ENCODE peak calls at places on chromosomes 6 and 20, in nine cellular contexts. One of them, this sample, is unnamed.

GRCh38 chr6:117600008-117600743 is 2.1 kb downstream of the GOPC start:
- DNase-seq in Peyer's patch: no peak
- DNase-seq in epithelial cell of esophagus: peak; percentile 38
- DNase-seq in LHCN-M2: no peak
- DNase-seq in A549: peak; percentile 17
- DNase-seq in midbrain: no peak
- DNase-seq in T-helper 1 cell: no peak
- DNase-seq in ascending aorta: no peak
- DNase-seq in RPMI7951: peak; percentile 41
- DNase-seq in this sample: no peak

GRCh38 chr6:50128420-50129005 is 78.8 kb upstream of the DEFB112 start:
- DNase-seq in Peyer's patch: no peak
- DNase-seq in epithelial cell of esophagus: peak; percentile 19
- DNase-seq in LHCN-M2: peak; percentile 30
- DNase-seq in A549: peak; percentile 1
- DNase-seq in midbrain: peak; percentile 3
- DNase-seq in T-helper 1 cell: no peak
- DNase-seq in ascending aorta: no peak
- DNase-seq in RPMI7951: peak; percentile 4
- DNase-seq in this sample: no peak

GRCh38 chr20:51127713-51128112 is 104.8 kb upstream of the KCNG1 start:
- DNase-seq in Peyer's patch: no peak
- DNase-seq in epithelial cell of esophagus: no peak
- DNase-seq in LHCN-M2: no peak
- DNase-seq in A549: no peak
- DNase-seq in midbrain: no peak
- DNase-seq in T-helper 1 cell: no peak
- DNase-seq in ascending aorta: no peak
- DNase-seq in RPMI7951: no peak
- DNase-seq in this sample: no peak

GRCh38 chr6:43254138-43254817 is 11.0 kb downstream of the TTBK1 start:
- DNase-seq in Peyer's patch: no peak
- DNase-seq in epithelial cell of esophagus: peak; percentile 35
- DNase-seq in LHCN-M2: no peak
- DNase-seq in A549: no peak
- DNase-seq in midbrain: no peak
- DNase-seq in T-helper 1 cell: no peak
- DNase-seq in ascending aorta: no peak
- DNase-seq in RPMI7951: no peak
- DNase-seq in this sample: no peak

GRCh38 chr20:9334866-9335265 is 179.5 kb upstream of the LAMP5 start:
- DNase-seq in Peyer's patch: no peak
- DNase-seq in epithelial cell of esophagus: no peak
- DNase-seq in LHCN-M2: no peak
- DNase-seq in A549: no peak
- DNase-seq in midbrain: no peak
- DNase-seq in T-helper 1 cell: no peak
- DNase-seq in ascending aorta: no peak
- DNase-seq in RPMI7951: no peak
- DNase-seq in this sample: no peak

GRCh38 chr20:45444050-45444449 is 25.5 kb upstream of the WFDC2 start:
- DNase-seq in Peyer's patch: no peak
- DNase-seq in epithelial cell of esophagus: no peak
- DNase-seq in LHCN-M2: no peak
- DNase-seq in A549: no peak
- DNase-seq in midbrain: no peak
- DNase-seq in T-helper 1 cell: no peak
- DNase-seq in ascending aorta: no peak
- DNase-seq in RPMI7951: no peak
- DNase-seq in this sample: no peak

GRCh38 chr6:124076336-124077048 is 272.8 kb downstream of the NKAIN2 start:
- DNase-seq in Peyer's patch: no peak
- DNase-seq in epithelial cell of esophagus: no peak
- DNase-seq in LHCN-M2: no peak
- DNase-seq in A549: no peak
- DNase-seq in midbrain: no peak
- DNase-seq in T-helper 1 cell: no peak
- DNase-seq in ascending aorta: no peak
- DNase-seq in RPMI7951: no peak
- DNase-seq in this sample: no peak

GRCh38 chr6:152748843-152749242 is 1.8 kb upstream of the VIP start:
- DNase-seq in Peyer's patch: no peak
- DNase-seq in epithelial cell of esophagus: peak; percentile 36
- DNase-seq in LHCN-M2: peak; percentile 9
- DNase-seq in A549: peak; percentile 16
- DNase-seq in midbrain: peak; percentile 24
- DNase-seq in T-helper 1 cell: no peak
- DNase-seq in ascending aorta: no peak
- DNase-seq in RPMI7951: no peak
- DNase-seq in this sample: no peak

GRCh38 chr6:10582774-10583508 is 61.8 kb downstream of the GCNT2 start:
- DNase-seq in Peyer's patch: no peak
- DNase-seq in epithelial cell of esophagus: peak; percentile 82
- DNase-seq in LHCN-M2: no peak
- DNase-seq in A549: no peak
- DNase-seq in midbrain: no peak
- DNase-seq in T-helper 1 cell: no peak
- DNase-seq in ascending aorta: no peak
- DNase-seq in RPMI7951: no peak
- DNase-seq in this sample: no peak

GRCh38 chr6:7048859-7049258 is 58.9 kb upstream of the RREB1 start:
- DNase-seq in Peyer's patch: no peak
- DNase-seq in epithelial cell of esophagus: no peak
- DNase-seq in LHCN-M2: no peak
- DNase-seq in A549: no peak
- DNase-seq in midbrain: no peak
- DNase-seq in T-helper 1 cell: no peak
- DNase-seq in ascending aorta: no peak
- DNase-seq in RPMI7951: no peak
- DNase-seq in this sample: no peak

GRCh38 chr6:87945181-87945580 is 102.5 kb upstream of the SPACA1 start:
- DNase-seq in Peyer's patch: no peak
- DNase-seq in epithelial cell of esophagus: peak; percentile 26
- DNase-seq in LHCN-M2: no peak
- DNase-seq in A549: no peak
- DNase-seq in midbrain: no peak
- DNase-seq in T-helper 1 cell: no peak
- DNase-seq in ascending aorta: no peak
- DNase-seq in RPMI7951: no peak
- DNase-seq in this sample: no peak

GRCh38 chr20:51643390-51643789 is 100.9 kb upstream of the NFATC2 start:
- DNase-seq in Peyer's patch: no peak
- DNase-seq in epithelial cell of esophagus: no peak
- DNase-seq in LHCN-M2: no peak
- DNase-seq in A549: no peak
- DNase-seq in midbrain: no peak
- DNase-seq in T-helper 1 cell: no peak
- DNase-seq in ascending aorta: no peak
- DNase-seq in RPMI7951: no peak
- DNase-seq in this sample: no peak

GRCh38 chr6:155188707-155189496 is 74.9 kb upstream of the CLDN20 start:
- DNase-seq in Peyer's patch: no peak
- DNase-seq in epithelial cell of esophagus: peak; percentile 77
- DNase-seq in LHCN-M2: peak; percentile 86
- DNase-seq in A549: no peak
- DNase-seq in midbrain: no peak
- DNase-seq in T-helper 1 cell: no peak
- DNase-seq in ascending aorta: no peak
- DNase-seq in RPMI7951: peak; percentile 91
- DNase-seq in this sample: no peak

GRCh38 chr20:62651285-62652021 is 9.2 kb downstream of the SLCO4A1 start:
- DNase-seq in Peyer's patch: peak; percentile 96
- DNase-seq in epithelial cell of esophagus: peak; percentile 9
- DNase-seq in LHCN-M2: no peak
- DNase-seq in A549: no peak
- DNase-seq in midbrain: no peak
- DNase-seq in T-helper 1 cell: peak; percentile 79
- DNase-seq in ascending aorta: peak; percentile 53
- DNase-seq in RPMI7951: peak; percentile 95
- DNase-seq in this sample: peak; percentile 91

GRCh38 chr20:44576297-44576696 is 6.1 kb upstream of the PKIG start:
- DNase-seq in Peyer's patch: no peak
- DNase-seq in epithelial cell of esophagus: peak; percentile 18
- DNase-seq in LHCN-M2: peak; percentile 63
- DNase-seq in A549: peak; percentile 51
- DNase-seq in midbrain: no peak
- DNase-seq in T-helper 1 cell: no peak
- DNase-seq in ascending aorta: no peak
- DNase-seq in RPMI7951: peak; percentile 75
- DNase-seq in this sample: no peak

GRCh38 chr20:43938932-43939761 is 24.5 kb downstream of the TOX2 start:
- DNase-seq in Peyer's patch: no peak
- DNase-seq in epithelial cell of esophagus: peak; percentile 95
- DNase-seq in LHCN-M2: peak; percentile 96
- DNase-seq in A549: peak; percentile 81
- DNase-seq in midbrain: no peak
- DNase-seq in T-helper 1 cell: no peak
- DNase-seq in ascending aorta: peak; percentile 56
- DNase-seq in RPMI7951: peak; percentile 100
- DNase-seq in this sample: no peak

GRCh38 chr6:13486679-13487121 is 700 bp downstream of the GFOD1 start:
- DNase-seq in Peyer's patch: peak; percentile 86
- DNase-seq in epithelial cell of esophagus: peak; percentile 76
- DNase-seq in LHCN-M2: peak; percentile 57
- DNase-seq in A549: peak; percentile 50
- DNase-seq in midbrain: peak; percentile 57
- DNase-seq in T-helper 1 cell: peak; percentile 18
- DNase-seq in ascending aorta: no peak
- DNase-seq in RPMI7951: peak; percentile 62
- DNase-seq in this sample: peak; percentile 88

GRCh38 chr6:89242574-89243330 is 25.6 kb upstream of the GABRR1 start:
- DNase-seq in Peyer's patch: no peak
- DNase-seq in epithelial cell of esophagus: peak; percentile 63
- DNase-seq in LHCN-M2: peak; percentile 24
- DNase-seq in A549: peak; percentile 59
- DNase-seq in midbrain: no peak
- DNase-seq in T-helper 1 cell: no peak
- DNase-seq in ascending aorta: no peak
- DNase-seq in RPMI7951: peak; percentile 54
- DNase-seq in this sample: no peak

This sample was measured in kidney.